ENCODE peak calls at places on chromosomes 7 and 10, in eight cellular contexts. W is HCT116, Q is GM12892, I is uterus, P is sigmoid colon, A is A549, D is upper lobe of left lung, Y is right lobe of liver. K is an unnamed sample.

GRCh38 chr10:100895346-100895745 is 17.4 kb upstream of the SLF2 start:
- DNase-seq in W (no peak), Q (no peak), I (no peak), P (no peak), A (peak), D (no peak), Y (no peak), K (peak)

GRCh38 chr7:64877714-64878610 is 25.1 kb upstream of the ZNF273 start:
- DNase-seq in W (no peak), Q (peak), I (no peak), P (peak), A (no peak), D (no peak), Y (no peak), K (no peak)

GRCh38 chr7:1510780-1511154 is 6.6 kb upstream of the INTS1 start:
- DNase-seq in W (no peak), Q (no peak), I (no peak), P (no peak), A (no peak), D (no peak), Y (no peak), K (peak)

GRCh38 chr7:155709453-155709852 is 65.0 kb downstream of the RBM33 start:
- DNase-seq in W (no peak), Q (no peak), I (no peak), P (no peak), A (no peak), D (no peak), Y (no peak), K (no peak)

GRCh38 chr7:155994253-155994811 is 182.1 kb upstream of the SHH start:
- DNase-seq in W (no peak), Q (no peak), I (no peak), P (no peak), A (no peak), D (peak), Y (no peak), K (no peak)

GRCh38 chr10:7610651-7611389 is 55.9 kb downstream of the ITIH5 start:
- DNase-seq in W (peak), Q (no peak), I (peak), P (peak), A (no peak), D (no peak), Y (no peak), K (no peak)

GRCh38 chr7:92625617-92626016 is 35.4 kb upstream of the FAM133B start:
- DNase-seq in W (no peak), Q (no peak), I (no peak), P (no peak), A (no peak), D (no peak), Y (no peak), K (no peak)

GRCh38 chr10:52679117-52679516 is 93.5 kb downstream of the MBL2 start:
- DNase-seq in W (no peak), Q (no peak), I (no peak), P (no peak), A (no peak), D (no peak), Y (no peak), K (no peak)

GRCh38 chr7:70303780-70304179 is 705.5 kb downstream of the AUTS2 start:
- DNase-seq in W (no peak), Q (no peak), I (no peak), P (no peak), A (no peak), D (no peak), Y (no peak), K (no peak)

GRCh38 chr10:23448802-23449570 is 10.1 kb downstream of the OTUD1 start:
- DNase-seq in W (no peak), Q (peak), I (no peak), P (no peak), A (no peak), D (no peak), Y (no peak), K (peak)

GRCh38 chr7:36806897-36807296 is 82.6 kb upstream of the AOAH start:
- DNase-seq in W (no peak), Q (no peak), I (no peak), P (no peak), A (no peak), D (no peak), Y (no peak), K (peak)

GRCh38 chr7:120996333-120996982 is 7.9 kb downstream of the CPED1 start:
- DNase-seq in W (no peak), Q (no peak), I (peak), P (peak), A (no peak), D (peak), Y (peak), K (peak)

GRCh38 chr10:9209105-9209798 is 1154.8 kb downstream of the GATA3 start:
- DNase-seq in W (peak), Q (peak), I (peak), P (peak), A (peak), D (peak), Y (peak), K (peak)

DNA sequence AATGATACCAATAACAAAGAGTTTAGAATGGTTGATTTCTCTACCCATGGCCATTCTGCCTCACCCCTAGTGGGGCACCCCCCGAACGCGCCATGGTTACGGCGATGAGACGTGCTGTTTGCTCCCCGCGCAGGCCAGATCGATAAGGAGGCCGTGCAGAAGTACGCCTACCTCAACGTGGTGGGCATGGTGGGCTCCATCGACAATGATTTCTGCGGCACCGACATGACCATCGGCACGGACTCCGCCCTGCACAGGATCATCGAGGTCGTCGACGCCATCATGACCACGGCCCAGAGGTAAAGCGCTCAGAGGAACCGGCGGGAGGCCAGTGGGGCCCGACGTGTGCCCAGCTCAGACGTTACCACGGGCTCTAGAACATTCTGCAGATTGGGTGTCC is 36.3 kb downstream of the PFKP start:
- DNase-seq in W (no peak), Q (no peak), I (no peak), P (no peak), A (no peak), D (no peak), Y (no peak), K (no peak)
- TF ChIP-seq POLR2A in W (no peak), Q (no peak), I (no peak), P (no peak), A (no peak), D (no peak), Y (no peak), K (no peak)

GRCh38 chr7:44978511-44979366 is at the start of gene MYO1G:
- DNase-seq in W (no peak), Q (no peak), I (no peak), P (peak), A (no peak), D (peak), Y (no peak), K (peak)
- TF ChIP-seq POLR2A in W (no peak), Q (peak), I (no peak), P (no peak), A (no peak), D (peak), Y (no peak), K (peak)

DNA sequence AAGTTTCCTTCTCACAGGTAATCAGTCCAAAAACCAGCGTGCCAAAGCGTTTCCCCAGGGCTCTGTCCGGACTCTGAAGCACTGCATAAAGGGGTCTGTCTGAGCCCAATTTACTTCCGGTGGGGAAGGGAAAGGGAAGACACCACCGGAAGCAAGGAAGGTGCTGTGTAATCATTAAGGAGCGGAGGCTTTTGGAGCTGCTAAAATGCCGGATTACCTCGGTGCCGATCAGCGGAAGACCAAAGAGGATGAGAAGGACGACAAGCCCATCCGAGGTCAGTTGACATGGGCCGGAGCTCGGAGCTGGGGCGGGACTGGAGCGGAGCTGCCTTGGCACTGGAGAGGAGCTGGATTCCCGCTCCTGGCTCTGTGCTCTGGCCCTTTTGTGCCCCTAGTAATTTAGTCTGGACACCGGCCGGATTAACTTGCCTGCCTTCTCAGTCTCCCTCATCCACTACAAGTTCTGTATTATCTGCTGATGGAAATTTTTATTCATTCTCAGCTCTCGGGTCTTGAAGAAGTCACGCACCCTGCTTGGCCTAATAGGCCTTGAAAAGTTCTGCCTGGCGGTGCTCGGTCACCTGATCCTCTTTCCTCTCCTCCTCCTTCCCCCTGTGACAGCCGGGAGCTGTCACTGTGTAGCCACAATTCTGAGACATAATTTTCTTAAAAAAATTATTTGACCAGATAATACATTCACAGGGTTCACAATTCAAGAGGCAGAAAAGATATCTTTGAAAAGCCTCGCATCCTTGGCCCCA is at the start of gene PSMC2:
- DNase-seq in W (peak), Q (peak), I (peak), P (peak), A (peak), D (peak), Y (peak), K (peak)
- TF ChIP-seq POLR2A in W (peak), Q (no peak), I (peak), P (peak), A (peak), D (peak), Y (peak), K (peak)

DNA sequence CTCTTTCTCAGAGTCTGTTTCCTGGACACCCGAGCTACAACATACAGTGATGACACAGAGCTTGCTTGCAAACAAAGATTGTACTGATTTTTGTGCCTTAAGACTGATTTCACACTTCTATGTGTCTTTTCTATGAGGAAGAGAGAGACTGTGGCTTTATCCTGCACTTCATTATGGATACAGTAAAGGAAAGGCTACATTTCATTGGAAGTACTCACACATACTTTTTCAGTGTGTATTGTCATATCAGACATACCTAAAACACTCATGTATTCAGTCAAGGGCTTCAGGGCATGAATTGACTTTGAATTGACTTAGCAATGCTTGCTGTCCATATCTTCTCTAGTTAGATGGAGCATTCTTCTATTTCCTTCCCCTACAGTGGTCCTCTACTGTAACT is 135.5 kb upstream of the IMMP2L start:
- DNase-seq in W (no peak), Q (no peak), I (no peak), P (no peak), A (no peak), D (no peak), Y (no peak), K (no peak)
- TF ChIP-seq POLR2A in W (no peak), Q (no peak), I (no peak), P (no peak), A (no peak), D (no peak), Y (no peak), K (no peak)

DNA sequence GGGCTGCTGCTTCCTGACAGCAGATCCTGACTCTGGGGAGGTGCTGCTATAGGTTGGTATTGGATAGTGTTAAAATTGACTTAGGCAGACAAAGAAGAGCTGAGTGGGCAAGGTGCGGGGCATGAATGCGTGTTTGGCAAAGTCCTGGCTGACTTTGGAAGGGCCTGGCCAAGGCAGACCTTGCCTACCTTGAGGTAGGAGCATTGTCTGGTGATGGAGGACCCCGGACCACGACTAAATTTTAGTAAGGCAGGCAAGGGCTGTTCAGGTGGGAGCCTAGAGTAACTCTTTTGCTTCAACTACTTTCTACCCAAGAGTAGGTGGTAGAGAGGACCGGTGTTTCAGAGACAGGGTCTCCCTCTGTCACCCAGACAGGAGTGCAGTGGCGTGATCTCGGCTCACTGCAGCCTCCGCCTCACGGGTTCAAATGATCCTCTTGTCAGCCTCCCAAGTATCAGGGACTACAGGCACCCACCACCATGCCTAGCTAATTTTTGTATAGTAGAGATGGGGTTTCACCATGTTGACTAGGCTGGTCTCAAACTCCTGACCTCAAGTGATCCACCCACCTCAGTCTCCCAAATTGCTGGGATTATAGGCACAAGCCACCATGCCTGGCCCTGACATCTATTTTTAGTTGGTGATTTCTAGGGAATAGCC is 12.2 kb upstream of the LAT2 start:
- DNase-seq in W (no peak), Q (no peak), I (no peak), P (no peak), A (no peak), D (no peak), Y (no peak), K (no peak)
- TF ChIP-seq POLR2A in W (no peak), Q (peak), I (no peak), P (no peak), A (no peak), D (no peak), Y (no peak), K (no peak)

GRCh38 chr7:74033372-74034311 is 5.7 kb downstream of the ELN start:
- DNase-seq in W (no peak), Q (no peak), I (peak), P (peak), A (no peak), D (peak), Y (no peak), K (no peak)

GRCh38 chr7:74032624-74033371 is 4.8 kb downstream of the ELN start:
- DNase-seq in W (no peak), Q (no peak), I (peak), P (no peak), A (no peak), D (no peak), Y (no peak), K (no peak)

GRCh38 chr7:74030861-74031260 is 2.9 kb downstream of the ELN start:
- DNase-seq in W (no peak), Q (no peak), I (no peak), P (no peak), A (no peak), D (no peak), Y (no peak), K (no peak)

GRCh38 chr7:74031403-74032190 is 3.6 kb downstream of the ELN start:
- DNase-seq in W (no peak), Q (no peak), I (no peak), P (no peak), A (no peak), D (no peak), Y (no peak), K (no peak)

GRCh38 chr7:74032191-74032490 is 4.2 kb downstream of the ELN start:
- DNase-seq in W (no peak), Q (no peak), I (peak), P (peak), A (no peak), D (peak), Y (no peak), K (no peak)
- TF ChIP-seq POLR2A in W (no peak), Q (no peak), I (no peak), P (no peak), A (no peak), D (no peak), Y (no peak), K (no peak)

GRCh38 chr10:86668297-86669165 is at the start of gene LDB3:
- DNase-seq in W (no peak), Q (no peak), I (peak), P (peak), A (no peak), D (no peak), Y (no peak), K (peak)
- TF ChIP-seq POLR2A in W (no peak), Q (no peak), I (peak), P (peak), A (no peak), D (no peak), Y (no peak), K (no peak)

GRCh38 chr7:152643979-152644559 is 31.9 kb downstream of the XRCC2 start:
- DNase-seq in W (no peak), Q (no peak), I (no peak), P (no peak), A (no peak), D (no peak), Y (no peak), K (no peak)
- TF ChIP-seq POLR2A in W (no peak), Q (no peak), I (no peak), P (no peak), A (no peak), D (no peak), Y (no peak), K (no peak)

DNA sequence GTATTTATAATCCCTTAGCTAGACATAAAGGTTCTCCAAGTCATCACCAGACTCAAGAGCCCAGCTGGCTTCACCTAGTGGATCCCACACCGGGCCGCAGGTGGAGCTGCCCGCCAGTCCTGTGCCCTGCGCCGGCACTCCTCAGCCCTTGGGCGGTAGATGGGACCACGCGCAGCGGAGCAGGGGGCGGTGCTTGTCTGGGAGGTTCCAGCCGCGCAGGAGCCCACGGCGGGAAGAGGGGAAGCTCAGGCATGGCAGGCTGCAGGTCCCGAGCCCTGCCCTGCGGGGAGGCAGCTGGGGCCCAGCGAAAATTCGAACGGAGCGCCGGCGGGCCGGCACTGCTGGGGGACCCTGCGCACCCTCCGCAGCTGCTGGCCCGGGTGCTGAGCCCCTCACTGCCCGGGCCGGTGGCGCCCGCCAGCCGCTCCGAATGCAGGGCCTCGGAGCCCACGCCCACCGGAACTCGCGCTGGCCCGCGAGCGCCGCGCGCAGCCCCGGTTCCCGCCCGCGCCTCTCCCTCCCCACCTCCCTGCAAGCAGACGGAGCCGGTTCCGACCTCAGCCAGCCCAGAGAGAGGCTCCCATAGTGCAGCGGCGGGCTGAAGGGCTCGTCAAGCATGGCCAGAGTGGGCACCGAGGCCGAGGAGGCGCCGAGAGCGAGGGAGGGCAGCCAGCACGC is 675.6 kb downstream of the REEP3 start:
- DNase-seq in W (no peak), Q (no peak), I (no peak), P (no peak), A (no peak), D (no peak), Y (no peak), K (no peak)
- TF ChIP-seq POLR2A in W (no peak), Q (no peak), I (no peak), P (no peak), A (no peak), D (no peak), Y (no peak), K (no peak)

GRCh38 chr7:100154651-100155491 is 3.7 kb downstream of the TRAPPC14 start:
- DNase-seq in W (no peak), Q (no peak), I (no peak), P (no peak), A (no peak), D (no peak), Y (no peak), K (no peak)

GRCh38 chr7:100157334-100158228 is 942 bp downstream of the TRAPPC14 start:
- DNase-seq in W (no peak), Q (no peak), I (peak), P (peak), A (peak), D (peak), Y (no peak), K (peak)

GRCh38 chr7:100157069-100157333 is 1.5 kb downstream of the TRAPPC14 start:
- DNase-seq in W (no peak), Q (no peak), I (no peak), P (no peak), A (no peak), D (no peak), Y (no peak), K (no peak)

GRCh38 chr7:100155553-100156317 is 2.8 kb downstream of the TRAPPC14 start:
- DNase-seq in W (no peak), Q (no peak), I (no peak), P (no peak), A (no peak), D (no peak), Y (no peak), K (no peak)

GRCh38 chr7:100156331-100157068 is 2.0 kb downstream of the TRAPPC14 start:
- DNase-seq in W (no peak), Q (no peak), I (no peak), P (no peak), A (no peak), D (no peak), Y (no peak), K (peak)
- TF ChIP-seq POLR2A in W (no peak), Q (no peak), I (no peak), P (no peak), A (no peak), D (no peak), Y (no peak), K (no peak)

K was measured in NB4.